ENCODE peak calls at places on chromosomes 5 and 9, in ten cellular contexts. U is uterus; B is GM23248; H is lung; Z is right atrium auricular region; G is stomach; E is hepatocyte; C is CD8-positive, alpha-beta T cell; I is PC-9; V is neuronal stem cell. R is an unnamed sample. For H3K4me1, the result is how much of the 10 kb centered on the place peaks cover.

GRCh38 chr9:16060457-16061129 is 507.8 kb downstream of the CCDC171 start:
- DNase-seq in V (no peak), B (no peak), G (no peak), U (no peak), H (no peak), I (no peak), C (no peak), Z (no peak), E (no peak), R (no peak)

GRCh38 chr9:98457696-98458370 is 202.4 kb upstream of the TBC1D2 start:
- DNase-seq in V (no peak), E (no peak), I (no peak), B (peak), Z (no peak), U (no peak), G (no peak), C (no peak), H (no peak), R (no peak)

GRCh38 chr5:139668064-139668880 is 20.1 kb downstream of the CXXC5 start:
- DNase-seq in Z (no peak), I (peak), U (peak), E (peak), H (no peak), V (no peak), B (peak), G (peak), C (no peak), R (no peak)

GRCh38 chr5:43149231-43149630 is 28.5 kb downstream of the ZNF131 start:
- DNase-seq in I (no peak), B (no peak), E (no peak), V (no peak), U (no peak), G (no peak), Z (no peak), C (no peak), H (no peak), R (no peak)

GRCh38 chr5:119022017-119022745 is 33.8 kb upstream of the DTWD2 start:
- DNase-seq in G (no peak), C (no peak), V (no peak), E (peak), Z (no peak), U (no peak), H (no peak), I (no peak), B (peak), R (no peak)

GRCh38 chr5:134005415-134006118 is 792 bp upstream of the VDAC1 start:
- DNase-seq in I (no peak), G (peak), H (no peak), C (no peak), U (peak), B (no peak), V (no peak), Z (no peak), E (peak), R (no peak)

GRCh38 chr9:98558575-98558974 is 150.2 kb downstream of the GABBR2 start:
- DNase-seq in E (no peak), Z (peak), V (no peak), B (peak), I (no peak), U (no peak), C (no peak), H (no peak), G (no peak), R (no peak)

GRCh38 chr9:82242285-82242963 is 253.9 kb downstream of the SPATA31D1 start:
- DNase-seq in H (no peak), Z (no peak), C (no peak), U (no peak), I (peak), G (no peak), E (no peak), V (no peak), B (no peak), R (no peak)

GRCh38 chr5:89981871-89982773 is 427.4 kb downstream of the CETN3 start:
- DNase-seq in I (no peak), B (peak), Z (no peak), G (no peak), U (no peak), C (no peak), V (no peak), E (no peak), H (no peak), R (no peak)

GRCh38 chr5:124452389-124452788 is 294.1 kb downstream of the ZNF608 start:
- DNase-seq in V (no peak), U (no peak), I (no peak), C (no peak), H (no peak), B (no peak), Z (no peak), E (no peak), G (no peak), R (no peak)

GRCh38 chr9:8780386-8780785 is 980.8 kb upstream of the DMAC1 start:
- DNase-seq in C (no peak), I (no peak), Z (no peak), H (no peak), U (no peak), V (no peak), E (no peak), B (no peak), G (no peak), R (no peak)
- H3K4me3 ChIP-seq in C (no peak), I (no peak), Z (no peak), H (no peak), U (no peak), V (no peak), E (no peak), B (no peak), G (no peak), R (no peak)

GRCh38 chr5:151058891-151059611 is 21.8 kb downstream of the TNIP1 start:
- DNase-seq in V (no peak), B (no peak), H (no peak), E (no peak), Z (no peak), G (no peak), C (no peak), I (no peak), U (no peak), R (no peak)

GRCh38 chr5:151058301-151058700 is 22.5 kb downstream of the TNIP1 start:
- DNase-seq in E (no peak), C (no peak), B (no peak), Z (no peak), G (no peak), H (no peak), U (no peak), I (no peak), V (no peak), R (no peak)

GRCh38 chr5:151062405-151063135 is 18.3 kb downstream of the TNIP1 start:
- DNase-seq in Z (no peak), B (no peak), C (no peak), U (no peak), V (no peak), I (no peak), E (no peak), H (no peak), G (no peak), R (no peak)

GRCh38 chr5:151063136-151063544 is 17.7 kb downstream of the TNIP1 start:
- DNase-seq in U (peak), C (no peak), H (no peak), Z (peak), B (peak), G (no peak), I (no peak), E (no peak), V (no peak), R (no peak)

GRCh38 chr5:151060742-151061141 is 20.1 kb downstream of the TNIP1 start:
- DNase-seq in H (no peak), C (no peak), V (no peak), G (no peak), U (no peak), E (no peak), B (no peak), I (no peak), Z (no peak), R (no peak)
- H3K4me1 ChIP-seq in H (under half), C (under half), V (under half), G (half or more), U (under half), E (under half), B (under half), I (under half), Z (under half), R (under half)

DNA sequence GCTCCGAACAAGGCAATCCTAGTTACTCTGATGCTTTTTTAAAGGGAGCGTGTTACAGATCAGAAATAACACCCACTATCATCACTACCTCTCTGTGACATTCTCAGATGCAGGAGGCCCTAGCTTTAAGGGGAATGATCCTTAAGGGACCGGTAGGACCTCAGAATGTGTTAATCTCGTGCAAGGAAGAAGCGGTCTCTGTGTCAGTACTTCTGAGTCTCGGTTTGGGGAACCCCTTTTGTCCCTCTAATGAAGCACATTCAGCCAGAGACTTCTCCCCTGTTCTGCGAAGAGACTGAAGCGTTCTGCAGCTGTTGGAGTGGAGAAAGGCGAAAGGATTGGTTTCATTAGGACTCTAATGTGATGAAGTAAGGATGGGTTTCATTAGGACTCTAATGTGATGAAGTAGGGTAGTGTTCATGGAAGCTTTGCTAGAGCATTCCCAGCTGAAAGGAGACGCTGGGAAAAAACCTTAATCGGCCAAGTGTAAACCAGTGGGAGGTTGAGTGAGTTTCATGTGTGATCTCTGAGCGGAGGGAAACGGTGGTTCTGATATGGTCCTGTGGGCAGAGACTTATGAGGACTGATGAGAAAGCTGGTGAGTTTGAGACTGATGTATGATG is 1.6 kb downstream of the PIP5K1B start:
- DNase-seq in G (no peak), U (no peak), Z (no peak), I (no peak), V (no peak), B (no peak), C (no peak), H (no peak), E (no peak), R (no peak)
- H3K4me3 ChIP-seq in G (peak), U (peak), Z (peak), I (no peak), V (peak), B (no peak), C (no peak), H (peak), E (peak), R (no peak)

GRCh38 chr9:137606734-137607138 is 1.2 kb downstream of the ARRDC1 start:
- DNase-seq in I (peak), E (no peak), G (peak), B (peak), H (no peak), Z (no peak), C (no peak), V (no peak), U (peak), R (no peak)

GRCh38 chr9:137605146-137606004 is at the start of gene ARRDC1:
- DNase-seq in C (peak), G (peak), E (peak), Z (peak), B (peak), H (peak), I (peak), V (peak), U (peak), R (peak)

GRCh38 chr9:137604345-137605145 is 941 bp upstream of the ARRDC1 start:
- DNase-seq in B (peak), V (no peak), H (no peak), I (no peak), E (peak), G (no peak), U (no peak), C (no peak), Z (no peak), R (no peak)

GRCh38 chr9:137606005-137606601 is 617 bp downstream of the ARRDC1 start:
- DNase-seq in B (peak), E (peak), H (peak), C (no peak), I (peak), U (no peak), V (no peak), G (peak), Z (no peak), R (no peak)

GRCh38 chr9:137607141-137607857 is 1.8 kb downstream of the ARRDC1 start:
- DNase-seq in U (no peak), E (peak), H (no peak), G (no peak), B (peak), V (no peak), Z (no peak), C (no peak), I (peak), R (no peak)
- H3K4me1 ChIP-seq in U (under half), E (under half), H (under half), G (half or more), B (under half), V (under half), Z (under half), C (under half), I (half or more), R (under half)

DNA sequence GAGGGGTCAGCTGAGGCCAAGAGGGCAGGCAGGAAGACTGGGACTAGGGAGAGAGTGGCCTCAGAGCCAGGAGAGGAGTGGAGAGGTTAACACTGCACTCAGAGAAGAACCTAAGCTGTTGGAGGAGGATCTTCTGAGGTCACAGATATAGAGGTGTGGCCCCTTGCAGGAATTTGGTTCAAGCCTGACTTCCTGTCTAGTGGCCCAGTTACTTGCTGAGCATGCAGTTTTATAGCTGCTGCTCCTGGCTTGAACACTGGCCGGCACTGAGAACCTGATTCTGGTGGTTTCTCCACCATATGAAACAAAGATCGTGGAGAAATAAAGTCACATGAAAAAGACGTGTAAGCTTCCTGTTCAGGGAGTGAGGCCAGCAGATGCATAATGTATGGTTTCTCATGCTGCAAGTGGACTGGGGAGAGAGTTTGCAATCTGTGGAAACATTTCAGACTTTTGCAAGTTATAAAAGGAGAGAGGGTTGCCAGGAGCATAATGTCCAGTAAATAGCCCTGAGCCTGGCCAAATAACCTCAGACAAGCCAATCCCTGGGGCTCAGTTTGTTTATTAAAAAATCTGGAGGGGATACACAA is 82.6 kb downstream of the GALNT10 start:
- DNase-seq in E (peak), Z (no peak), V (no peak), G (no peak), H (peak), U (peak), B (no peak), I (no peak), C (no peak), R (no peak)
- H3K4me3 ChIP-seq in E (no peak), Z (no peak), V (no peak), G (no peak), H (no peak), U (no peak), B (no peak), I (no peak), C (no peak), R (no peak)

DNA sequence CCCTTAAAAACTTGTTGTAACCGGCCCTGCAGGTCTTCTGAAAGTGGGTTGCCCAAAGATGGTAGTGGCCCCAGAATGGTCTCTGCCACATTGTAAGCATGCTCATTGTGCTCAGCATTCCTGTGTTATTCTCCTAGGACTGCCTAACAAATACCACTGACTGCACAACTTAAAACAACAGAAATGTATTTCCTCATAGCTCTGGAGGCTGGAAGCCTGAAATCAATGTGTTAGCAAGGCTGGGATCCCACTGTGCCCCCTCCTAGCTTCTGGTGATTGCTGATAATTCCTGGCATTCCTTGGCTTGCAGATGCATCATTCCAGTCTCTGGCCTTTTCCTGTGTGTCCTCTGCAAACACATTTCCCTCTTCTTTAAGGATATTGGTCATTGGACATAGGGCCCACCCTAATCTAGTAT is 3.4 kb upstream of the GCNT4 start:
- DNase-seq in I (peak), V (no peak), Z (no peak), H (no peak), E (no peak), U (no peak), B (peak), G (no peak), C (no peak), R (peak)
- H3K4me1 ChIP-seq in I (under half), V (under half), Z (under half), H (under half), E (under half), U (under half), B (under half), G (under half), C (half or more), R (under half)

GRCh38 chr5:132810605-132811004 is 2.5 kb upstream of the SOWAHA start:
- DNase-seq in I (no peak), C (no peak), B (no peak), Z (no peak), H (no peak), U (no peak), V (no peak), E (no peak), G (no peak), R (no peak)
- H3K4me3 ChIP-seq in I (no peak), C (no peak), B (no peak), Z (no peak), H (no peak), U (no peak), V (no peak), E (no peak), G (no peak), R (no peak)

DNA sequence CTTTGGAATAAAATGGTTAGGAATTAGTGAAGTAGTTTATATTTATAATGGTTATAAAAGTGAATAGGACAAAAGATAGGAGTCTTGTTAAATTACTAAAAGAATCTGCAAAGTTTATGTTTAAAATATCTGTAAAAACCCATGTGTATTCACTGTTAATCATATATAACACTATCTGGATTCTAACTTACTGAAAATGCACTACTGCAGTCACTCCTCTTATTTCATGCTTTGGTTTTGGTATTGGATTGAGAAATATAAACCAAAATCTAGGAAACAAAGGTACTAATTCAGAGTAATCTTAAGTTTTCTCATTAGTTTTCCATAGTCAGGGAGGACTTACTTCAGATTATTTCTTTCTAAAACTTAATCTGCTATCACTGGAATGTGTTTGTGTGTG is 49.5 kb downstream of the ST8SIA4 start:
- DNase-seq in Z (no peak), I (no peak), H (no peak), E (no peak), C (no peak), B (no peak), U (no peak), G (no peak), V (no peak), R (no peak)
- H3K4me1 ChIP-seq in Z (under half), I (under half), H (under half), E (under half), C (under half), B (under half), U (under half), G (under half), V (under half), R (under half)

GRCh38 chr5:172571413-172571812 is 69.7 kb upstream of the NEURL1B start:
- DNase-seq in C (no peak), U (no peak), V (no peak), I (no peak), G (no peak), Z (no peak), H (no peak), B (no peak), E (no peak), R (no peak)

GRCh38 chr5:172573115-172573882 is 67.8 kb upstream of the NEURL1B start:
- DNase-seq in G (no peak), E (no peak), I (no peak), H (no peak), Z (no peak), U (no peak), V (no peak), C (no peak), B (no peak), R (no peak)

GRCh38 chr5:172571892-172572291 is 69.2 kb upstream of the NEURL1B start:
- DNase-seq in B (no peak), I (no peak), U (no peak), C (no peak), E (no peak), H (no peak), Z (no peak), V (no peak), G (no peak), R (no peak)

GRCh38 chr5:172570594-172571334 is 70.3 kb upstream of the NEURL1B start:
- DNase-seq in I (no peak), V (no peak), G (no peak), B (no peak), U (no peak), H (no peak), Z (no peak), C (no peak), E (no peak), R (no peak)

GRCh38 chr5:172572440-172572839 is 68.6 kb upstream of the NEURL1B start:
- DNase-seq in E (no peak), Z (no peak), I (no peak), C (no peak), G (no peak), B (no peak), U (no peak), V (no peak), H (no peak), R (no peak)
- H3K4me3 ChIP-seq in E (no peak), Z (no peak), I (no peak), C (no peak), G (no peak), B (no peak), U (no peak), V (no peak), H (no peak), R (no peak)

R was measured in iPS DF 6.9.